ENCODE peak calls at places on chromosomes 2 and 18, in four cellular contexts. Z is GM12878, Y is K562, N is HCT116. E is an unnamed sample. For H3K4me1, the result is how much of the 10 kb centered on the place peaks cover.

GRCh38 chr18:72544092-72544886 is at the start of gene CBLN2:
- DNase-seq in Y (peak), Z (no peak), N (no peak), E (peak)

GRCh38 chr2:181782630-181783029 is 102.3 kb upstream of the NEUROD1 start:
- DNase-seq in Y (no peak), Z (no peak), N (no peak), E (no peak)

GRCh38 chr2:56952871-56953270 is 769.1 kb downstream of the CCDC85A start:
- DNase-seq in Y (no peak), N (no peak), Z (no peak), E (no peak)

GRCh38 chr2:66109419-66109818 is 325.5 kb upstream of the MEIS1 start:
- DNase-seq in Z (no peak), Y (no peak), N (no peak), E (no peak)

GRCh38 chr18:31649894-31650719 is 34.3 kb downstream of the B4GALT6 start:
- DNase-seq in Z (no peak), N (no peak), Y (no peak), E (no peak)

GRCh38 chr2:159185401-159186130 is 100.9 kb downstream of the WDSUB1 start:
- DNase-seq in Y (peak), Z (peak), N (peak), E (no peak)

GRCh38 chr2:173056705-173057368 is 18.8 kb upstream of the MAP3K20 start:
- DNase-seq in Y (no peak), N (no peak), Z (no peak), E (no peak)

GRCh38 chr2:110994250-110994961 is 126.3 kb upstream of the BCL2L11 start:
- DNase-seq in Z (no peak), Y (no peak), N (no peak), E (no peak)

GRCh38 chr18:43819397-43819796 is 542.1 kb upstream of the SYT4 start:
- DNase-seq in Z (no peak), N (no peak), Y (no peak), E (no peak)

GRCh38 chr2:189191766-189192165 is 12.2 kb upstream of the COL5A2 start:
- DNase-seq in N (no peak), Z (no peak), Y (no peak), E (no peak)

GRCh38 chr2:241273552-241273988 is 41.9 kb downstream of the HDLBP start:
- DNase-seq in Y (no peak), Z (no peak), N (no peak), E (no peak)

GRCh38 chr2:238697193-238698191 is 150.4 kb upstream of the TWIST2 start:
- DNase-seq in Z (no peak), Y (no peak), N (no peak), E (no peak)

GRCh38 chr2:235088608-235089020 is 136.8 kb downstream of the SH3BP4 start:
- DNase-seq in Y (no peak), Z (no peak), N (no peak), E (no peak)

GRCh38 chr2:148992448-148992847 is 46.1 kb upstream of the LYPD6B start:
- DNase-seq in Z (no peak), Y (no peak), N (no peak), E (no peak)

GRCh38 chr2:165803123-165803760 is 9.2 kb upstream of the GALNT3 start:
- DNase-seq in Z (no peak), N (no peak), Y (no peak), E (no peak)

GRCh38 chr18:1361931-1362330 is 457.3 kb downstream of the ADCYAP1 start:
- DNase-seq in Y (no peak), N (no peak), Z (no peak), E (no peak)

GRCh38 chr2:147913701-147914480 is 69.1 kb downstream of the ACVR2A start:
- DNase-seq in N (no peak), Z (no peak), Y (no peak), E (no peak)

GRCh38 chr2:174667461-174667860 is 69.9 kb upstream of the WIPF1 start:
- DNase-seq in Z (no peak), Y (no peak), N (no peak), E (no peak)
- H3K4me1 ChIP-seq in Z (under half), Y (under half), N (under half), E (under half)

DNA sequence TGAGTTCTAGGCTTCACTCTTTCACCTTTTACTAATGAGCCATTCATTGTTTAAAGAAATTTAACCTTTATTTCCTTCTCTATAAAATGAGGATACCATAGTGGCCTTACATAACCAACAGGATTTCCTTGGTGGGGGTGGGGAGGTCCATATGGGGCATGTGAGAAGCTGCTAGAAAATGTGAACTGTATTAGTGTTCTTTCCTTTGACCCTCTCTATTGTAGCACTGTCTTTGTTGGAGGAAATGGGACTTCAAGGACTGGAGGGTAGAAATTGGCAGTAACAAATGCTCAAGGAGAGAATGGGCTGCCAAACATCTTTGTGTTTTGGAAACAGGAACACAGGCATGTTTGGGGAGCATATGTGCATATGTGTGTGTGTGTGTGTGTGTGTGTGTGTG is 468.7 kb upstream of the ZEB2 start:
- DNase-seq in Z (no peak), Y (no peak), N (no peak), E (no peak)
- TF ChIP-seq YY1 in Z (no peak), Y (no peak), N (no peak), E (no peak)

GRCh38 chr2:100941646-100942240 is 60.3 kb upstream of the RPL31 start:
- DNase-seq in Z (no peak), N (no peak), Y (no peak), E (no peak)
- H3K4me3 ChIP-seq in Z (no peak), N (no peak), Y (no peak), E (no peak)

GRCh38 chr2:128372621-128373341 is 54.1 kb upstream of the HS6ST1 start:
- DNase-seq in N (no peak), Z (no peak), Y (no peak), E (no peak)

GRCh38 chr2:128374001-128374710 is 55.5 kb upstream of the HS6ST1 start:
- DNase-seq in N (no peak), Y (no peak), Z (no peak), E (no peak)

GRCh38 chr2:128371648-128372345 is 53.1 kb upstream of the HS6ST1 start:
- DNase-seq in N (no peak), Z (no peak), Y (no peak), E (no peak)

GRCh38 chr2:128374711-128375413 is 56.2 kb upstream of the HS6ST1 start:
- DNase-seq in N (no peak), Y (no peak), Z (no peak), E (no peak)

DNA sequence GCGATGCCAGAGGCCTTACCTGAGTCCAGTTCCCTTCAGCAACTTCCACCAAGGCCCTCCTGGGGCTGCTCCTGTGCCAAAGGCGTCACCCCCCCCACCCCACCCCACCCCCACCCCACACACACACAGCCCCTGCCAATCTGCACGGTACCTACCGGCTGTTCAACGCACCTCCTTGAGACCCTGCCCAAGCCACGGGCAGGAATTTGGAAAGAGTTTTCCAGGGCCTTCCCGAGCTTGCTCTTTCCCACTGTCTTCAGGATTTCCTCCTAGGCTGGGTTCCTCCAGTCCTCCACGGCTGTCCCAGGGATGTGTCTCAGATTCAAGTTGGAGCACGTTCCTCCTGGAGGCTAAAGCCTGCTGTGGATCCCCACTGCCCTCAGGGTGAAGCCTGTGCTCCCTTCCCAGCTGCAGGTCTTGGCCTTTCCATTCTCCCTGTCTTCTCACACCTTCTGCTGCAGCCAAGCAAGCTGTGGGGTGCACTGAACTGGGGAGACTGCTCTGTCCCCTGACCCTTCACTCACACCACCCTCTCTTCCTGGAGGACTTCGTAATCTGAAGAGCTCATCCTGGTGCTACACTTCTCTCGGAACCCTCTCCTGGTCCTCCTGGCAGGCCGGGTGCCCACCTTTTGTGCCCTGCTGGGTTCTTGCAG is 54.8 kb upstream of the HS6ST1 start:
- DNase-seq in Y (no peak), N (no peak), Z (no peak), E (no peak)
- H3K4me1 ChIP-seq in Y (under half), N (under half), Z (under half), E (under half)

DNA sequence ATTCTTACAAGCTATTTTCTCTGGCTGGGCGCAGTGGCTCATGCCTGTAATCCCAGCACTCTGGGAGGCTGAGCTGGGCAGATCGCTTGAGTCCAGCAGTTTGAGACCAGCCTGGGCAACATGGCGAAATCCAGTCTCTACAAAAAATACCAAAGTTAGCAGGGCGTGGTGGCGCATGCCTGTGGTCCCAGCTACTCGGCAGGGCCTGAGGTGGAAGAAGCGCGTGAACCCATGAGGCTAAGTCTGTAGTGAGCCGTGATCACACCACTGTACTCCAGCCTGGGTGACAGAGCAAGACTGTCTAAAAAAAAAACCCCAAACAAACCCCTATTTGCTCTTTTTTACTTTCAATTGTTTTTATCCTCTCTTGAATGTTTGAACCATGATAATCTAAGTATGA is 37.0 kb downstream of the PPP4R1 start:
- DNase-seq in Z (no peak), N (no peak), Y (no peak), E (no peak)
- TF ChIP-seq YY1 in Z (no peak), N (no peak), Y (no peak), E (no peak)

GRCh38 chr2:27753744-27754588 is 17.6 kb upstream of the MRPL33 start:
- DNase-seq in N (peak), Z (no peak), Y (peak), E (peak)
- H3K4me3 ChIP-seq in N (peak), Z (no peak), Y (no peak), E (no peak)

GRCh38 chr18:77107218-77107815 is 25.3 kb downstream of the MBP start:
- DNase-seq in Z (no peak), N (no peak), Y (no peak), E (no peak)
- H3K4me1 ChIP-seq in Z (half or more), N (under half), Y (under half), E (under half)

GRCh38 chr18:24114924-24115549 is 23.8 kb upstream of the CABYR start:
- DNase-seq in Y (no peak), Z (no peak), N (no peak), E (no peak)
- TF ChIP-seq YY1 in Y (no peak), Z (no peak), N (no peak), E (no peak)